ENCODE peak calls at places on chromosomes 4 and X, in five cellular contexts. One of them, this sample, is unnamed.

GRCh38 chrX:71111851-71112468 is 583 bp upstream of the IL2RG start:
- DNase-seq in posterior cingulate gyrus: no peak
- DNase-seq in neural crest cell: no peak
- DNase-seq in T47D: no peak
- DNase-seq in stimulated activated CD4-positive, alpha-beta T cell treated with anti-CD3 and anti-CD28 coated beads, Interleukin-15, amount 100 ng/mL, for 1 hour: no peak
- DNase-seq in this sample: no peak

GRCh38 chr4:30495261-30496050 is 224.7 kb upstream of the PCDH7 start:
- DNase-seq in posterior cingulate gyrus: no peak
- DNase-seq in neural crest cell: no peak
- DNase-seq in T47D: no peak
- DNase-seq in stimulated activated CD4-positive, alpha-beta T cell treated with anti-CD3 and anti-CD28 coated beads, Interleukin-15, amount 100 ng/mL, for 1 hour: no peak
- DNase-seq in this sample: no peak

GRCh38 chrX:132443736-132444135 is 45.1 kb downstream of the MBNL3 start:
- DNase-seq in posterior cingulate gyrus: no peak
- DNase-seq in neural crest cell: no peak
- DNase-seq in T47D: no peak
- DNase-seq in stimulated activated CD4-positive, alpha-beta T cell treated with anti-CD3 and anti-CD28 coated beads, Interleukin-15, amount 100 ng/mL, for 1 hour: no peak
- DNase-seq in this sample: no peak

GRCh38 chrX:137305404-137305803 is 260.5 kb upstream of the ZIC3 start:
- DNase-seq in posterior cingulate gyrus: no peak
- DNase-seq in neural crest cell: no peak
- DNase-seq in T47D: no peak
- DNase-seq in stimulated activated CD4-positive, alpha-beta T cell treated with anti-CD3 and anti-CD28 coated beads, Interleukin-15, amount 100 ng/mL, for 1 hour: no peak
- DNase-seq in this sample: no peak

GRCh38 chr4:168832746-168833575 is 177.1 kb downstream of the CBR4 start:
- DNase-seq in posterior cingulate gyrus: peak; percentile 44
- DNase-seq in neural crest cell: peak; percentile 46
- DNase-seq in T47D: peak; percentile 26
- DNase-seq in stimulated activated CD4-positive, alpha-beta T cell treated with anti-CD3 and anti-CD28 coated beads, Interleukin-15, amount 100 ng/mL, for 1 hour: no peak
- DNase-seq in this sample: no peak

GRCh38 chrX:46791927-46792825 is 33.3 kb upstream of the SLC9A7 start:
- DNase-seq in posterior cingulate gyrus: no peak
- DNase-seq in neural crest cell: no peak
- DNase-seq in T47D: peak; percentile 90
- DNase-seq in stimulated activated CD4-positive, alpha-beta T cell treated with anti-CD3 and anti-CD28 coated beads, Interleukin-15, amount 100 ng/mL, for 1 hour: no peak
- DNase-seq in this sample: no peak

GRCh38 chr4:47550899-47551548 is 65.9 kb downstream of the ATP10D start:
- DNase-seq in posterior cingulate gyrus: no peak
- DNase-seq in neural crest cell: no peak
- DNase-seq in T47D: no peak
- DNase-seq in stimulated activated CD4-positive, alpha-beta T cell treated with anti-CD3 and anti-CD28 coated beads, Interleukin-15, amount 100 ng/mL, for 1 hour: no peak
- DNase-seq in this sample: no peak

GRCh38 chr4:85209161-85209560 is 242.7 kb upstream of the WDFY3 start:
- DNase-seq in posterior cingulate gyrus: no peak
- DNase-seq in neural crest cell: no peak
- DNase-seq in T47D: no peak
- DNase-seq in stimulated activated CD4-positive, alpha-beta T cell treated with anti-CD3 and anti-CD28 coated beads, Interleukin-15, amount 100 ng/mL, for 1 hour: no peak
- DNase-seq in this sample: no peak

GRCh38 chr4:186300659-186301377 is 34.8 kb downstream of the F11 start:
- DNase-seq in posterior cingulate gyrus: no peak
- DNase-seq in neural crest cell: no peak
- DNase-seq in T47D: no peak
- DNase-seq in stimulated activated CD4-positive, alpha-beta T cell treated with anti-CD3 and anti-CD28 coated beads, Interleukin-15, amount 100 ng/mL, for 1 hour: no peak
- DNase-seq in this sample: no peak

GRCh38 chrX:154529206-154529612 is 13.2 kb upstream of the FAM3A start:
- DNase-seq in posterior cingulate gyrus: no peak
- DNase-seq in neural crest cell: no peak
- DNase-seq in T47D: no peak
- DNase-seq in stimulated activated CD4-positive, alpha-beta T cell treated with anti-CD3 and anti-CD28 coated beads, Interleukin-15, amount 100 ng/mL, for 1 hour: no peak
- DNase-seq in this sample: no peak

GRCh38 chr4:7154351-7154981 is 37.9 kb upstream of the SORCS2 start:
- DNase-seq in posterior cingulate gyrus: no peak
- DNase-seq in neural crest cell: no peak
- DNase-seq in T47D: no peak
- DNase-seq in stimulated activated CD4-positive, alpha-beta T cell treated with anti-CD3 and anti-CD28 coated beads, Interleukin-15, amount 100 ng/mL, for 1 hour: no peak
- DNase-seq in this sample: no peak

GRCh38 chr4:107718351-107718965 is 1.6 kb downstream of the PAPSS1 start:
- DNase-seq in posterior cingulate gyrus: no peak
- DNase-seq in neural crest cell: no peak
- DNase-seq in T47D: no peak
- DNase-seq in stimulated activated CD4-positive, alpha-beta T cell treated with anti-CD3 and anti-CD28 coated beads, Interleukin-15, amount 100 ng/mL, for 1 hour: no peak
- DNase-seq in this sample: no peak

GRCh38 chr4:17103231-17103630 is 204.8 kb upstream of the LDB2 start:
- DNase-seq in posterior cingulate gyrus: no peak
- DNase-seq in neural crest cell: no peak
- DNase-seq in T47D: no peak
- DNase-seq in stimulated activated CD4-positive, alpha-beta T cell treated with anti-CD3 and anti-CD28 coated beads, Interleukin-15, amount 100 ng/mL, for 1 hour: no peak
- DNase-seq in this sample: no peak

GRCh38 chrX:30489323-30489722 is 88.2 kb downstream of the TASL start:
- DNase-seq in posterior cingulate gyrus: no peak
- DNase-seq in neural crest cell: no peak
- DNase-seq in T47D: peak; percentile 38
- DNase-seq in stimulated activated CD4-positive, alpha-beta T cell treated with anti-CD3 and anti-CD28 coated beads, Interleukin-15, amount 100 ng/mL, for 1 hour: no peak
- DNase-seq in this sample: no peak

GRCh38 chr4:74796631-74797030 is 2.3 kb upstream of the BTC start:
- DNase-seq in posterior cingulate gyrus: no peak
- DNase-seq in neural crest cell: no peak
- DNase-seq in T47D: peak; percentile 73
- DNase-seq in stimulated activated CD4-positive, alpha-beta T cell treated with anti-CD3 and anti-CD28 coated beads, Interleukin-15, amount 100 ng/mL, for 1 hour: no peak
- DNase-seq in this sample: no peak

GRCh38 chr4:16117164-16117563 is 33.3 kb upstream of the PROM1 start:
- DNase-seq in posterior cingulate gyrus: no peak
- DNase-seq in neural crest cell: no peak
- DNase-seq in T47D: no peak
- DNase-seq in stimulated activated CD4-positive, alpha-beta T cell treated with anti-CD3 and anti-CD28 coated beads, Interleukin-15, amount 100 ng/mL, for 1 hour: no peak
- DNase-seq in this sample: no peak

GRCh38 chrX:129622757-129623301 is 31.9 kb downstream of the APLN start:
- DNase-seq in posterior cingulate gyrus: no peak
- DNase-seq in neural crest cell: no peak
- DNase-seq in T47D: no peak
- DNase-seq in stimulated activated CD4-positive, alpha-beta T cell treated with anti-CD3 and anti-CD28 coated beads, Interleukin-15, amount 100 ng/mL, for 1 hour: no peak
- DNase-seq in this sample: no peak

GRCh38 chr4:35364321-35364870 is 879.9 kb downstream of the ARAP2 start:
- DNase-seq in posterior cingulate gyrus: no peak
- DNase-seq in neural crest cell: no peak
- DNase-seq in T47D: no peak
- DNase-seq in stimulated activated CD4-positive, alpha-beta T cell treated with anti-CD3 and anti-CD28 coated beads, Interleukin-15, amount 100 ng/mL, for 1 hour: no peak
- DNase-seq in this sample: no peak

GRCh38 chrX:2500091-2500680 is 590 bp downstream of the DHRSX start:
- DNase-seq in posterior cingulate gyrus: no peak
- DNase-seq in neural crest cell: peak; percentile 50
- DNase-seq in T47D: no peak
- DNase-seq in stimulated activated CD4-positive, alpha-beta T cell treated with anti-CD3 and anti-CD28 coated beads, Interleukin-15, amount 100 ng/mL, for 1 hour: no peak
- DNase-seq in this sample: no peak

GRCh38 chrX:130295519-130296314 is 27.0 kb upstream of the ZNF280C start:
- DNase-seq in posterior cingulate gyrus: no peak
- DNase-seq in neural crest cell: no peak
- DNase-seq in T47D: no peak
- DNase-seq in stimulated activated CD4-positive, alpha-beta T cell treated with anti-CD3 and anti-CD28 coated beads, Interleukin-15, amount 100 ng/mL, for 1 hour: no peak
- DNase-seq in this sample: no peak

GRCh38 chr4:114040319-114041116 is 61.1 kb upstream of the ARSJ start:
- DNase-seq in posterior cingulate gyrus: no peak
- DNase-seq in neural crest cell: no peak
- DNase-seq in T47D: no peak
- DNase-seq in stimulated activated CD4-positive, alpha-beta T cell treated with anti-CD3 and anti-CD28 coated beads, Interleukin-15, amount 100 ng/mL, for 1 hour: no peak
- DNase-seq in this sample: no peak

GRCh38 chr4:55291227-55291629 is 54.8 kb upstream of the SRD5A3 start:
- DNase-seq in posterior cingulate gyrus: no peak
- DNase-seq in neural crest cell: no peak
- DNase-seq in T47D: no peak
- DNase-seq in stimulated activated CD4-positive, alpha-beta T cell treated with anti-CD3 and anti-CD28 coated beads, Interleukin-15, amount 100 ng/mL, for 1 hour: no peak
- DNase-seq in this sample: no peak

GRCh38 chrX:119693996-119694451 is 1.1 kb upstream of the SEPTIN6 start:
- DNase-seq in posterior cingulate gyrus: no peak
- DNase-seq in neural crest cell: no peak
- DNase-seq in T47D: no peak
- DNase-seq in stimulated activated CD4-positive, alpha-beta T cell treated with anti-CD3 and anti-CD28 coated beads, Interleukin-15, amount 100 ng/mL, for 1 hour: no peak
- DNase-seq in this sample: no peak

GRCh38 chrX:74445099-74445498 is 23.8 kb downstream of the SLC16A2 start:
- DNase-seq in posterior cingulate gyrus: no peak
- DNase-seq in neural crest cell: no peak
- DNase-seq in T47D: no peak
- DNase-seq in stimulated activated CD4-positive, alpha-beta T cell treated with anti-CD3 and anti-CD28 coated beads, Interleukin-15, amount 100 ng/mL, for 1 hour: no peak
- DNase-seq in this sample: no peak

GRCh38 chrX:38970845-38971244 is 169.6 kb downstream of the MID1IP1 start:
- DNase-seq in posterior cingulate gyrus: no peak
- DNase-seq in neural crest cell: no peak
- DNase-seq in T47D: no peak
- DNase-seq in stimulated activated CD4-positive, alpha-beta T cell treated with anti-CD3 and anti-CD28 coated beads, Interleukin-15, amount 100 ng/mL, for 1 hour: no peak
- DNase-seq in this sample: no peak

GRCh38 chrX:1609759-1610158 is 5.1 kb upstream of the ASMT start:
- DNase-seq in posterior cingulate gyrus: peak; percentile 21
- DNase-seq in neural crest cell: no peak
- DNase-seq in T47D: no peak
- DNase-seq in stimulated activated CD4-positive, alpha-beta T cell treated with anti-CD3 and anti-CD28 coated beads, Interleukin-15, amount 100 ng/mL, for 1 hour: no peak
- DNase-seq in this sample: no peak

GRCh38 chrX:69565247-69565815 is 50.6 kb upstream of the EDA start:
- DNase-seq in posterior cingulate gyrus: no peak
- DNase-seq in neural crest cell: no peak
- DNase-seq in T47D: no peak
- DNase-seq in stimulated activated CD4-positive, alpha-beta T cell treated with anti-CD3 and anti-CD28 coated beads, Interleukin-15, amount 100 ng/mL, for 1 hour: no peak
- DNase-seq in this sample: no peak

GRCh38 chr4:150117094-150117493 is 38.8 kb downstream of the DCLK2 start:
- DNase-seq in posterior cingulate gyrus: peak; percentile 64
- DNase-seq in neural crest cell: no peak
- DNase-seq in T47D: no peak
- DNase-seq in stimulated activated CD4-positive, alpha-beta T cell treated with anti-CD3 and anti-CD28 coated beads, Interleukin-15, amount 100 ng/mL, for 1 hour: no peak
- DNase-seq in this sample: no peak

GRCh38 chrX:11447418-11447817 is 154.2 kb downstream of the AMELX start:
- DNase-seq in posterior cingulate gyrus: no peak
- DNase-seq in neural crest cell: no peak
- DNase-seq in T47D: no peak
- DNase-seq in stimulated activated CD4-positive, alpha-beta T cell treated with anti-CD3 and anti-CD28 coated beads, Interleukin-15, amount 100 ng/mL, for 1 hour: no peak
- DNase-seq in this sample: no peak

GRCh38 chr4:168881754-168882153 is 128.3 kb downstream of the CBR4 start:
- DNase-seq in posterior cingulate gyrus: no peak
- DNase-seq in neural crest cell: no peak
- DNase-seq in T47D: no peak
- DNase-seq in stimulated activated CD4-positive, alpha-beta T cell treated with anti-CD3 and anti-CD28 coated beads, Interleukin-15, amount 100 ng/mL, for 1 hour: no peak
- DNase-seq in this sample: no peak

GRCh38 chr4:137359691-137360315 is 172.5 kb downstream of the PCDH18 start:
- DNase-seq in posterior cingulate gyrus: no peak
- DNase-seq in neural crest cell: no peak
- DNase-seq in T47D: no peak
- DNase-seq in stimulated activated CD4-positive, alpha-beta T cell treated with anti-CD3 and anti-CD28 coated beads, Interleukin-15, amount 100 ng/mL, for 1 hour: no peak
- DNase-seq in this sample: no peak